ENCODE peak calls at places on chromosomes 12 and 14, in six cellular contexts. One of them, this sample, is unnamed.

GRCh38 chr12:39619316-39619659 is 315 bp downstream of the ABCD2 start:
- DNase-seq in HCT116: no peak
- DNase-seq in spleen: peak; percentile 49
- DNase-seq in suprapubic skin: no peak
- DNase-seq in K562: no peak
- DNase-seq in Peyer's patch: peak; percentile 52
- DNase-seq in this sample: no peak

GRCh38 chr12:130911193-130911592 is 39.3 kb downstream of the RAN start:
- DNase-seq in HCT116: no peak
- DNase-seq in spleen: no peak
- DNase-seq in suprapubic skin: no peak
- DNase-seq in K562: no peak
- DNase-seq in Peyer's patch: no peak
- DNase-seq in this sample: no peak

GRCh38 chr12:57896437-57897201 is 44.7 kb upstream of the ATP23 start:
- DNase-seq in HCT116: no peak
- DNase-seq in spleen: peak; percentile 86
- DNase-seq in suprapubic skin: peak; percentile 91
- DNase-seq in K562: no peak
- DNase-seq in Peyer's patch: peak; percentile 39
- DNase-seq in this sample: peak; percentile 81

GRCh38 chr12:121697093-121697698 is 15.4 kb upstream of the TMEM120B start:
- DNase-seq in HCT116: peak; percentile 47
- DNase-seq in spleen: no peak
- DNase-seq in suprapubic skin: no peak
- DNase-seq in K562: peak; percentile 42
- DNase-seq in Peyer's patch: no peak
- DNase-seq in this sample: no peak

GRCh38 chr14:105204206-105204930 is 23.3 kb upstream of the NUDT14 start:
- DNase-seq in HCT116: no peak
- DNase-seq in spleen: no peak
- DNase-seq in suprapubic skin: no peak
- DNase-seq in K562: no peak
- DNase-seq in Peyer's patch: no peak
- DNase-seq in this sample: peak; percentile 60

GRCh38 chr14:75597149-75597548 is 18.7 kb downstream of the FLVCR2 start:
- DNase-seq in HCT116: no peak
- DNase-seq in spleen: no peak
- DNase-seq in suprapubic skin: no peak
- DNase-seq in K562: no peak
- DNase-seq in Peyer's patch: no peak
- DNase-seq in this sample: no peak

GRCh38 chr12:104048162-104048561 is 1.8 kb downstream of the GLT8D2 start:
- DNase-seq in HCT116: no peak
- DNase-seq in spleen: no peak
- DNase-seq in suprapubic skin: no peak
- DNase-seq in K562: no peak
- DNase-seq in Peyer's patch: no peak
- DNase-seq in this sample: no peak

GRCh38 chr14:33542338-33543290 is 408.3 kb downstream of the EGLN3 start:
- DNase-seq in HCT116: no peak
- DNase-seq in spleen: no peak
- DNase-seq in suprapubic skin: no peak
- DNase-seq in K562: no peak
- DNase-seq in Peyer's patch: no peak
- DNase-seq in this sample: no peak

GRCh38 chr14:26286806-26287205 is 311.0 kb downstream of the NOVA1 start:
- DNase-seq in HCT116: no peak
- DNase-seq in spleen: no peak
- DNase-seq in suprapubic skin: no peak
- DNase-seq in K562: no peak
- DNase-seq in Peyer's patch: no peak
- DNase-seq in this sample: no peak

GRCh38 chr12:65168606-65169310 is 625 bp upstream of the LEMD3 start:
- DNase-seq in HCT116: no peak
- DNase-seq in spleen: no peak
- DNase-seq in suprapubic skin: no peak
- DNase-seq in K562: no peak
- DNase-seq in Peyer's patch: no peak
- DNase-seq in this sample: no peak

GRCh38 chr14:30521899-30522736 is 36.8 kb upstream of the G2E3 start:
- DNase-seq in HCT116: peak; percentile 54
- DNase-seq in spleen: no peak
- DNase-seq in suprapubic skin: no peak
- DNase-seq in K562: peak; percentile 20
- DNase-seq in Peyer's patch: no peak
- DNase-seq in this sample: no peak

GRCh38 chr14:65991124-65991523 is 495.0 kb upstream of the CCDC196 start:
- DNase-seq in HCT116: no peak
- DNase-seq in spleen: no peak
- DNase-seq in suprapubic skin: no peak
- DNase-seq in K562: no peak
- DNase-seq in Peyer's patch: no peak
- DNase-seq in this sample: no peak

GRCh38 chr14:77186911-77187648 is 5.5 kb downstream of the TMEM63C start:
- DNase-seq in HCT116: peak; percentile 27
- DNase-seq in spleen: no peak
- DNase-seq in suprapubic skin: no peak
- DNase-seq in K562: no peak
- DNase-seq in Peyer's patch: no peak
- DNase-seq in this sample: peak; percentile 52

GRCh38 chr12:65896743-65897142 is 72.5 kb downstream of the HMGA2 start:
- DNase-seq in HCT116: no peak
- DNase-seq in spleen: no peak
- DNase-seq in suprapubic skin: no peak
- DNase-seq in K562: no peak
- DNase-seq in Peyer's patch: no peak
- DNase-seq in this sample: no peak

GRCh38 chr12:5512585-5512970 is 80.7 kb downstream of the NTF3 start:
- DNase-seq in HCT116: no peak
- DNase-seq in spleen: no peak
- DNase-seq in suprapubic skin: peak; percentile 70
- DNase-seq in K562: no peak
- DNase-seq in Peyer's patch: no peak
- DNase-seq in this sample: no peak

GRCh38 chr12:64097346-64098105 is 124.6 kb downstream of the KICS2 start:
- DNase-seq in HCT116: no peak
- DNase-seq in spleen: no peak
- DNase-seq in suprapubic skin: no peak
- DNase-seq in K562: no peak
- DNase-seq in Peyer's patch: no peak
- DNase-seq in this sample: no peak

GRCh38 chr14:55518391-55518790 is 61.6 kb upstream of the KTN1 start:
- DNase-seq in HCT116: no peak
- DNase-seq in spleen: no peak
- DNase-seq in suprapubic skin: no peak
- DNase-seq in K562: no peak
- DNase-seq in Peyer's patch: no peak
- DNase-seq in this sample: peak; percentile 28

GRCh38 chr12:80712866-80713265 is 3.8 kb upstream of the MYF5 start:
- DNase-seq in HCT116: no peak
- DNase-seq in spleen: no peak
- DNase-seq in suprapubic skin: no peak
- DNase-seq in K562: no peak
- DNase-seq in Peyer's patch: no peak
- DNase-seq in this sample: no peak

GRCh38 chr14:72700338-72701231 is 193.3 kb downstream of the DPF3 start:
- DNase-seq in HCT116: no peak
- DNase-seq in spleen: no peak
- DNase-seq in suprapubic skin: no peak
- DNase-seq in K562: no peak
- DNase-seq in Peyer's patch: no peak
- DNase-seq in this sample: no peak

GRCh38 chr12:84376320-84376719 is 536.3 kb downstream of the SLC6A15 start:
- DNase-seq in HCT116: no peak
- DNase-seq in spleen: no peak
- DNase-seq in suprapubic skin: no peak
- DNase-seq in K562: no peak
- DNase-seq in Peyer's patch: no peak
- DNase-seq in this sample: no peak

GRCh38 chr14:101965145-101965531 is 765 bp downstream of the DYNC1H1 start:
- DNase-seq in HCT116: peak; percentile 27
- DNase-seq in spleen: peak; percentile 91
- DNase-seq in suprapubic skin: peak; percentile 90
- DNase-seq in K562: peak; percentile 39
- DNase-seq in Peyer's patch: peak; percentile 70
- DNase-seq in this sample: peak; percentile 78

GRCh38 chr12:71854594-71854993 is 15.0 kb downstream of the TBC1D15 start:
- DNase-seq in HCT116: no peak
- DNase-seq in spleen: no peak
- DNase-seq in suprapubic skin: no peak
- DNase-seq in K562: no peak
- DNase-seq in Peyer's patch: no peak
- DNase-seq in this sample: no peak

GRCh38 chr14:34873591-34874385 is 1.4 kb downstream of the BAZ1A start:
- DNase-seq in HCT116: peak; percentile 54
- DNase-seq in spleen: peak; percentile 98
- DNase-seq in suprapubic skin: peak; percentile 95
- DNase-seq in K562: peak; percentile 80
- DNase-seq in Peyer's patch: peak; percentile 93
- DNase-seq in this sample: no peak
- TF ChIP-seq POLR2A in HCT116: peak; percentile 58
- TF ChIP-seq POLR2A in spleen: peak; percentile 90
- TF ChIP-seq POLR2A in suprapubic skin: no peak
- TF ChIP-seq POLR2A in K562: peak; percentile 74
- TF ChIP-seq POLR2A in Peyer's patch: peak; percentile 82
- TF ChIP-seq POLR2A in this sample: no peak

DNA sequence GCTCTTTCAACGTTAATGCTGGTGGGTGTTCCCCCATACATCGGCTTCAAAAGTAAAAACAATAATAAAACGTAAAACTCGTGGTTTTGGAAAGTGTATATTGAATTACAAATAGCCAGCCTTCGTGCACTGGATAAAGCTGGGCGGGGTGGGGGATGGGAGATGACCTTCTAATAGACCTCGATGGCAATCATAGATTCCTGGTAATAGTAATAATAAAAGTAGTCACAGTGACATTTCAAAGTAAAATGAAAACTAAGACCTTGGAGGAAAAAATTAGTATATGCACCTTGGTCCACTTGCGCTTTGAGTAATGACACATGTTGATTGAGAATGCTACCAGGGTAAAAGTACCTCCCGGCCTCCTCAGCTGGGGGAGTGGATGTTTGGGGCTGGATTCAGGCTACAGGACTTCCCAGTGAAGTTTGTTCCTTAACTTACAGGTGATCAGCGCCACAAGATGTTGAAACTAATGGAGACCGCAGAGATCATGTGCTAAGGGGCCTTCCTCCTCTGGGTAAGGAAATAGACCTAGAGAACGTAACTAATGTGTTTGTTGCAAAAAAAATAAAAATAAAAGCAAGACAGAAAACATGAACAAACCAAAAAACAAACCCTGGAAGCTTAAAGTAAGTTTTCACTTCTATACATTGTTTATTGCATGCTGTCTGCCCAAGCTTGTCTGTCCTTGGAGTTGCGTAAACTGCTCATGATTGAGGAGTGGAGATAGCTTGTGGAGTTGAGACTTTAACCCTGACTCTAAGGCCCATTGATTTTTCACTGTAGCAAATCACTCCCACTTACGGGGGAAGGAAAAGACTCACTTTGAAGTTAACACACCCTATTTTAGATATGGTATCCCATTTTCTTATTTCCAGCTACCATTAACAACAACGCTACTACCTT is 905 bp upstream of the LRIG3 start:
- DNase-seq in HCT116: no peak
- DNase-seq in spleen: no peak
- DNase-seq in suprapubic skin: no peak
- DNase-seq in K562: no peak
- DNase-seq in Peyer's patch: no peak
- DNase-seq in this sample: no peak
- H3K27ac ChIP-seq in HCT116: no peak overlapping the region
- H3K27ac ChIP-seq in spleen: peak overlapping the region; percentile 88
- H3K27ac ChIP-seq in suprapubic skin: peak overlapping the region; percentile 93
- H3K27ac ChIP-seq in K562: no peak overlapping the region
- H3K27ac ChIP-seq in Peyer's patch: peak overlapping the region; percentile 76
- H3K27ac ChIP-seq in this sample: peak overlapping the region; percentile 97

GRCh38 chr14:92241966-92242365 is 81.0 kb upstream of the SLC24A4 start:
- DNase-seq in HCT116: no peak
- DNase-seq in spleen: no peak
- DNase-seq in suprapubic skin: no peak
- DNase-seq in K562: no peak
- DNase-seq in Peyer's patch: no peak
- DNase-seq in this sample: no peak
- TF ChIP-seq CTCF in HCT116: no peak
- TF ChIP-seq CTCF in spleen: no peak
- TF ChIP-seq CTCF in suprapubic skin: no peak
- TF ChIP-seq CTCF in K562: no peak
- TF ChIP-seq CTCF in Peyer's patch: no peak
- TF ChIP-seq CTCF in this sample: no peak

GRCh38 chr12:52232916-52233461 is at the start of gene KRT7:
- DNase-seq in HCT116: no peak
- DNase-seq in spleen: no peak
- DNase-seq in suprapubic skin: no peak
- DNase-seq in K562: no peak
- DNase-seq in Peyer's patch: no peak
- DNase-seq in this sample: no peak
- TF ChIP-seq POLR2A in HCT116: no peak
- TF ChIP-seq POLR2A in spleen: no peak
- TF ChIP-seq POLR2A in suprapubic skin: no peak
- TF ChIP-seq POLR2A in K562: no peak
- TF ChIP-seq POLR2A in Peyer's patch: no peak
- TF ChIP-seq POLR2A in this sample: no peak

This sample was measured in testis.